ENCODE peak calls at places on chromosomes 12 and 14, in four cellular contexts. One of them, this sample, is unnamed.

GRCh38 chr12:118635276-118635675 is 258.9 kb downstream of the SUDS3 start:
- DNase-seq in HS-5: no peak
- DNase-seq in renal cortical epithelial cell: no peak
- DNase-seq in brain pericyte: no peak
- DNase-seq in this sample: no peak

GRCh38 chr14:94109915-94110250 is 653 bp upstream of the IFI27 start:
- DNase-seq in HS-5: no peak
- DNase-seq in brain pericyte: no peak
- DNase-seq in renal cortical epithelial cell: no peak
- DNase-seq in this sample: no peak

GRCh38 chr14:51396222-51396815 is 156.3 kb downstream of the TMX1 start:
- DNase-seq in brain pericyte: peak
- DNase-seq in renal cortical epithelial cell: peak
- DNase-seq in HS-5: peak
- DNase-seq in this sample: peak

GRCh38 chr12:119145367-119145766 is 33.4 kb upstream of the HSPB8 start:
- DNase-seq in brain pericyte: no peak
- DNase-seq in renal cortical epithelial cell: no peak
- DNase-seq in HS-5: no peak
- DNase-seq in this sample: no peak

GRCh38 chr14:51643137-51643536 is 8.6 kb upstream of the FRMD6 start:
- DNase-seq in brain pericyte: no peak
- DNase-seq in HS-5: peak
- DNase-seq in renal cortical epithelial cell: peak
- DNase-seq in this sample: peak

GRCh38 chr14:68308695-68309094 is 484.2 kb downstream of the ZFP36L1 start:
- DNase-seq in renal cortical epithelial cell: no peak
- DNase-seq in HS-5: no peak
- DNase-seq in brain pericyte: no peak
- DNase-seq in this sample: no peak

GRCh38 chr14:70721542-70721941 is 79.8 kb downstream of the TTC9 start:
- DNase-seq in renal cortical epithelial cell: peak
- DNase-seq in brain pericyte: no peak
- DNase-seq in HS-5: no peak
- DNase-seq in this sample: no peak

GRCh38 chr14:31968107-31968810 is 108.8 kb upstream of the ARHGAP5 start:
- DNase-seq in brain pericyte: no peak
- DNase-seq in HS-5: no peak
- DNase-seq in renal cortical epithelial cell: peak
- DNase-seq in this sample: no peak

GRCh38 chr12:40054554-40055226 is 51.2 kb downstream of the SLC2A13 start:
- DNase-seq in renal cortical epithelial cell: no peak
- DNase-seq in HS-5: peak
- DNase-seq in brain pericyte: peak
- DNase-seq in this sample: no peak

GRCh38 chr12:17588968-17589367 is 501.0 kb downstream of the RERGL start:
- DNase-seq in HS-5: no peak
- DNase-seq in renal cortical epithelial cell: peak
- DNase-seq in brain pericyte: no peak
- DNase-seq in this sample: peak

GRCh38 chr12:123118397-123118945 is 32.4 kb downstream of the PITPNM2 start:
- DNase-seq in brain pericyte: no peak
- DNase-seq in renal cortical epithelial cell: no peak
- DNase-seq in HS-5: no peak
- DNase-seq in this sample: no peak

GRCh38 chr12:4763549-4763948 is 43.3 kb downstream of the GALNT8 start:
- DNase-seq in brain pericyte: no peak
- DNase-seq in renal cortical epithelial cell: peak
- DNase-seq in HS-5: no peak
- DNase-seq in this sample: no peak

GRCh38 chr14:79576434-79576833 is 634.9 kb downstream of the DIO2 start:
- DNase-seq in brain pericyte: no peak
- DNase-seq in renal cortical epithelial cell: no peak
- DNase-seq in HS-5: no peak
- DNase-seq in this sample: no peak

GRCh38 chr14:91286530-91286937 is 42.0 kb upstream of the GPR68 start:
- DNase-seq in brain pericyte: peak
- DNase-seq in renal cortical epithelial cell: peak
- DNase-seq in HS-5: peak
- DNase-seq in this sample: peak

GRCh38 chr14:53929871-53930685 is 26.5 kb downstream of the BMP4 start:
- DNase-seq in renal cortical epithelial cell: no peak
- DNase-seq in HS-5: no peak
- DNase-seq in brain pericyte: no peak
- DNase-seq in this sample: peak

GRCh38 chr14:77991128-77991772 is 178.9 kb upstream of the NRXN3 start:
- DNase-seq in renal cortical epithelial cell: peak
- DNase-seq in HS-5: no peak
- DNase-seq in brain pericyte: no peak
- DNase-seq in this sample: no peak

GRCh38 chr14:67285876-67286452 is 44.7 kb downstream of the PALS1 start:
- DNase-seq in brain pericyte: no peak
- DNase-seq in renal cortical epithelial cell: peak
- DNase-seq in HS-5: no peak
- DNase-seq in this sample: peak

GRCh38 chr12:119817944-119818343 is 59.2 kb downstream of the CIT start:
- DNase-seq in renal cortical epithelial cell: no peak
- DNase-seq in brain pericyte: no peak
- DNase-seq in HS-5: no peak
- DNase-seq in this sample: no peak

GRCh38 chr14:41607966-41608663 is 1.4 kb downstream of the LRFN5 start:
- DNase-seq in HS-5: no peak
- DNase-seq in renal cortical epithelial cell: no peak
- DNase-seq in brain pericyte: no peak
- DNase-seq in this sample: peak

GRCh38 chr14:67237591-67237990 is 3.6 kb upstream of the PALS1 start:
- DNase-seq in HS-5: no peak
- DNase-seq in brain pericyte: no peak
- DNase-seq in renal cortical epithelial cell: peak
- DNase-seq in this sample: peak

GRCh38 chr12:92745874-92746553 is 43.2 kb downstream of the PLEKHG7 start:
- DNase-seq in renal cortical epithelial cell: peak
- DNase-seq in HS-5: peak
- DNase-seq in brain pericyte: peak
- DNase-seq in this sample: peak

GRCh38 chr14:70955543-70956480 is 48.6 kb downstream of the PCNX1 start:
- DNase-seq in renal cortical epithelial cell: peak
- DNase-seq in HS-5: no peak
- DNase-seq in brain pericyte: no peak
- DNase-seq in this sample: no peak

GRCh38 chr14:89237923-89238529 is 179.0 kb downstream of the FOXN3 start:
- DNase-seq in brain pericyte: no peak
- DNase-seq in HS-5: no peak
- DNase-seq in renal cortical epithelial cell: peak
- DNase-seq in this sample: no peak

GRCh38 chr12:116287850-116288301 is 10.4 kb upstream of the MED13L start:
- DNase-seq in HS-5: no peak
- DNase-seq in renal cortical epithelial cell: no peak
- DNase-seq in brain pericyte: no peak
- DNase-seq in this sample: no peak

GRCh38 chr12:126389961-126390360 is 1324.7 kb downstream of the AACS start:
- DNase-seq in HS-5: no peak
- DNase-seq in brain pericyte: no peak
- DNase-seq in renal cortical epithelial cell: no peak
- DNase-seq in this sample: no peak

GRCh38 chr12:95548539-95549391 is 2.5 kb downstream of the USP44 start:
- DNase-seq in brain pericyte: no peak
- DNase-seq in HS-5: no peak
- DNase-seq in renal cortical epithelial cell: no peak
- DNase-seq in this sample: no peak

GRCh38 chr14:39393289-39393688 is 38.9 kb downstream of the FBXO33 start:
- DNase-seq in HS-5: no peak
- DNase-seq in renal cortical epithelial cell: peak
- DNase-seq in brain pericyte: no peak
- DNase-seq in this sample: no peak

This sample was measured in Caki2.